ENCODE peak calls at places on chromosome 18, in five cellular contexts. One of them, this sample, is unnamed.

GRCh38 chr18:3706279-3707097 is 256.5 kb downstream of the TGIF1 start:
- DNase-seq in cardiac fibroblast: peak
- DNase-seq in body of pancreas: no peak
- DNase-seq in GM13976: no peak
- DNase-seq in sigmoid colon: no peak
- DNase-seq in this sample: no peak

GRCh38 chr18:32445846-32446245 is 24.8 kb downstream of the GAREM1 start:
- DNase-seq in GM13976: no peak
- DNase-seq in sigmoid colon: no peak
- DNase-seq in body of pancreas: no peak
- DNase-seq in cardiac fibroblast: no peak
- DNase-seq in this sample: no peak

GRCh38 chr18:76499596-76500340 is 4.7 kb upstream of the ZNF516 start:
- DNase-seq in sigmoid colon: no peak
- DNase-seq in body of pancreas: no peak
- DNase-seq in cardiac fibroblast: no peak
- DNase-seq in GM13976: peak
- DNase-seq in this sample: no peak

GRCh38 chr18:12305211-12305610 is 2.8 kb upstream of the TUBB6 start:
- DNase-seq in body of pancreas: no peak
- DNase-seq in cardiac fibroblast: no peak
- DNase-seq in sigmoid colon: no peak
- DNase-seq in GM13976: no peak
- DNase-seq in this sample: no peak

GRCh38 chr18:69697069-69697468 is 250.6 kb downstream of the CD226 start:
- DNase-seq in GM13976: no peak
- DNase-seq in sigmoid colon: no peak
- DNase-seq in body of pancreas: no peak
- DNase-seq in cardiac fibroblast: no peak
- DNase-seq in this sample: no peak

GRCh38 chr18:79483971-79484491 is 88.3 kb downstream of the NFATC1 start:
- DNase-seq in sigmoid colon: peak
- DNase-seq in GM13976: no peak
- DNase-seq in body of pancreas: peak
- DNase-seq in cardiac fibroblast: no peak
- DNase-seq in this sample: no peak

GRCh38 chr18:45518770-45519169 is 96.5 kb upstream of the SLC14A2 start:
- DNase-seq in body of pancreas: peak
- DNase-seq in sigmoid colon: no peak
- DNase-seq in cardiac fibroblast: peak
- DNase-seq in GM13976: no peak
- DNase-seq in this sample: no peak

GRCh38 chr18:38635706-38636105 is 1070.1 kb upstream of the CELF4 start:
- DNase-seq in cardiac fibroblast: peak
- DNase-seq in GM13976: no peak
- DNase-seq in sigmoid colon: no peak
- DNase-seq in body of pancreas: no peak
- DNase-seq in this sample: no peak

GRCh38 chr18:15198116-15198389 is 450.1 kb downstream of the ANKRD30B start:
- DNase-seq in sigmoid colon: no peak
- DNase-seq in body of pancreas: no peak
- DNase-seq in GM13976: no peak
- DNase-seq in cardiac fibroblast: no peak
- DNase-seq in this sample: no peak

GRCh38 chr18:37662546-37663339 is 97.1 kb upstream of the CELF4 start:
- DNase-seq in GM13976: no peak
- DNase-seq in sigmoid colon: no peak
- DNase-seq in cardiac fibroblast: no peak
- DNase-seq in body of pancreas: no peak
- DNase-seq in this sample: no peak

GRCh38 chr18:9629709-9630108 is 15.3 kb upstream of the PPP4R1 start:
- DNase-seq in GM13976: no peak
- DNase-seq in sigmoid colon: no peak
- DNase-seq in cardiac fibroblast: peak
- DNase-seq in body of pancreas: no peak
- DNase-seq in this sample: no peak

GRCh38 chr18:52343138-52343537 is 3.1 kb downstream of the DCC start:
- DNase-seq in body of pancreas: no peak
- DNase-seq in sigmoid colon: no peak
- DNase-seq in GM13976: no peak
- DNase-seq in cardiac fibroblast: no peak
- DNase-seq in this sample: no peak

GRCh38 chr18:23114171-23114881 is 21.0 kb upstream of the CABLES1 start:
- DNase-seq in GM13976: no peak
- DNase-seq in body of pancreas: peak
- DNase-seq in cardiac fibroblast: no peak
- DNase-seq in sigmoid colon: no peak
- DNase-seq in this sample: no peak

GRCh38 chr18:22563098-22563707 is 145.5 kb upstream of the CTAGE1 start:
- DNase-seq in sigmoid colon: no peak
- DNase-seq in body of pancreas: peak
- DNase-seq in GM13976: peak
- DNase-seq in cardiac fibroblast: peak
- DNase-seq in this sample: no peak

GRCh38 chr18:74951165-74951760 is 257.7 kb downstream of the PTGR3 start:
- DNase-seq in sigmoid colon: no peak
- DNase-seq in body of pancreas: peak
- DNase-seq in GM13976: peak
- DNase-seq in cardiac fibroblast: peak
- DNase-seq in this sample: no peak

GRCh38 chr18:26700728-26701127 is 152.4 kb upstream of the KCTD1 start:
- DNase-seq in GM13976: no peak
- DNase-seq in sigmoid colon: no peak
- DNase-seq in body of pancreas: no peak
- DNase-seq in cardiac fibroblast: no peak
- DNase-seq in this sample: no peak

GRCh38 chr18:27983780-27984179 is 193.2 kb downstream of the CDH2 start:
- DNase-seq in sigmoid colon: no peak
- DNase-seq in GM13976: no peak
- DNase-seq in body of pancreas: no peak
- DNase-seq in cardiac fibroblast: no peak
- DNase-seq in this sample: no peak

GRCh38 chr18:74050807-74051206 is 96.8 kb downstream of the FBXO15 start:
- DNase-seq in GM13976: no peak
- DNase-seq in sigmoid colon: no peak
- DNase-seq in cardiac fibroblast: no peak
- DNase-seq in body of pancreas: no peak
- DNase-seq in this sample: no peak

GRCh38 chr18:36504928-36505327 is 207.4 kb downstream of the FHOD3 start:
- DNase-seq in body of pancreas: no peak
- DNase-seq in sigmoid colon: no peak
- DNase-seq in cardiac fibroblast: no peak
- DNase-seq in GM13976: no peak
- DNase-seq in this sample: no peak

GRCh38 chr18:54192415-54192814 is 32.1 kb downstream of the MBD2 start:
- DNase-seq in GM13976: no peak
- DNase-seq in sigmoid colon: no peak
- DNase-seq in cardiac fibroblast: no peak
- DNase-seq in body of pancreas: no peak
- DNase-seq in this sample: no peak

GRCh38 chr18:43800584-43800983 is 523.3 kb upstream of the SYT4 start:
- DNase-seq in cardiac fibroblast: no peak
- DNase-seq in body of pancreas: no peak
- DNase-seq in GM13976: no peak
- DNase-seq in sigmoid colon: no peak
- DNase-seq in this sample: no peak

GRCh38 chr18:28045176-28045810 is 131.6 kb downstream of the CDH2 start:
- DNase-seq in cardiac fibroblast: peak
- DNase-seq in body of pancreas: no peak
- DNase-seq in GM13976: no peak
- DNase-seq in sigmoid colon: no peak
- DNase-seq in this sample: no peak

GRCh38 chr18:65704051-65704450 is 46.8 kb upstream of the CDH7 start:
- DNase-seq in cardiac fibroblast: no peak
- DNase-seq in body of pancreas: no peak
- DNase-seq in GM13976: no peak
- DNase-seq in sigmoid colon: no peak
- DNase-seq in this sample: no peak

GRCh38 chr18:8469793-8470192 is 139.4 kb upstream of the RAB12 start:
- DNase-seq in sigmoid colon: no peak
- DNase-seq in cardiac fibroblast: peak
- DNase-seq in GM13976: no peak
- DNase-seq in body of pancreas: no peak
- DNase-seq in this sample: no peak

GRCh38 chr18:32379891-32380290 is 90.8 kb downstream of the GAREM1 start:
- DNase-seq in sigmoid colon: no peak
- DNase-seq in cardiac fibroblast: peak
- DNase-seq in GM13976: no peak
- DNase-seq in body of pancreas: no peak
- DNase-seq in this sample: no peak

GRCh38 chr18:3982541-3982940 is 472.6 kb downstream of the DLGAP1 start:
- DNase-seq in body of pancreas: no peak
- DNase-seq in GM13976: no peak
- DNase-seq in sigmoid colon: no peak
- DNase-seq in cardiac fibroblast: no peak
- DNase-seq in this sample: no peak

GRCh38 chr18:22559414-22560282 is 141.9 kb upstream of the CTAGE1 start:
- DNase-seq in sigmoid colon: peak
- DNase-seq in GM13976: peak
- DNase-seq in cardiac fibroblast: peak
- DNase-seq in body of pancreas: peak
- DNase-seq in this sample: peak

GRCh38 chr18:11387880-11388279 is 221.5 kb upstream of the SLC35G4 start:
- DNase-seq in cardiac fibroblast: peak
- DNase-seq in sigmoid colon: no peak
- DNase-seq in GM13976: peak
- DNase-seq in body of pancreas: peak
- DNase-seq in this sample: no peak

GRCh38 chr18:5419601-5420000 is 124.1 kb upstream of the ZBTB14 start:
- DNase-seq in body of pancreas: no peak
- DNase-seq in sigmoid colon: no peak
- DNase-seq in cardiac fibroblast: no peak
- DNase-seq in GM13976: no peak
- DNase-seq in this sample: no peak

GRCh38 chr18:10003281-10003680 is 89.5 kb downstream of the VAPA start:
- DNase-seq in body of pancreas: no peak
- DNase-seq in sigmoid colon: no peak
- DNase-seq in GM13976: no peak
- DNase-seq in cardiac fibroblast: no peak
- DNase-seq in this sample: no peak

GRCh38 chr18:9708057-9708881 is at the start of gene RAB31:
- DNase-seq in body of pancreas: peak
- DNase-seq in cardiac fibroblast: peak
- DNase-seq in GM13976: peak
- DNase-seq in sigmoid colon: peak
- DNase-seq in this sample: peak

GRCh38 chr18:3688682-3689081 is 238.7 kb downstream of the TGIF1 start:
- DNase-seq in sigmoid colon: no peak
- DNase-seq in cardiac fibroblast: peak
- DNase-seq in body of pancreas: no peak
- DNase-seq in GM13976: no peak
- DNase-seq in this sample: no peak

GRCh38 chr18:43830905-43831304 is 553.6 kb upstream of the SYT4 start:
- DNase-seq in body of pancreas: no peak
- DNase-seq in GM13976: no peak
- DNase-seq in sigmoid colon: no peak
- DNase-seq in cardiac fibroblast: peak
- DNase-seq in this sample: no peak

GRCh38 chr18:78861706-78862105 is 117.9 kb upstream of the SALL3 start:
- DNase-seq in GM13976: no peak
- DNase-seq in sigmoid colon: no peak
- DNase-seq in cardiac fibroblast: no peak
- DNase-seq in body of pancreas: no peak
- DNase-seq in this sample: no peak

GRCh38 chr18:28161608-28162599 is 15.0 kb downstream of the CDH2 start:
- DNase-seq in cardiac fibroblast: no peak
- DNase-seq in sigmoid colon: no peak
- DNase-seq in body of pancreas: no peak
- DNase-seq in GM13976: no peak
- DNase-seq in this sample: no peak

GRCh38 chr18:46152436-46152807 is 48.2 kb downstream of the HAUS1 start:
- DNase-seq in cardiac fibroblast: peak
- DNase-seq in sigmoid colon: no peak
- DNase-seq in body of pancreas: no peak
- DNase-seq in GM13976: no peak
- DNase-seq in this sample: no peak

GRCh38 chr18:14085770-14086458 is 46.3 kb downstream of the ZNF519 start:
- DNase-seq in GM13976: no peak
- DNase-seq in sigmoid colon: no peak
- DNase-seq in body of pancreas: no peak
- DNase-seq in cardiac fibroblast: no peak
- DNase-seq in this sample: no peak
- TF ChIP-seq CTCF in GM13976: no peak
- TF ChIP-seq CTCF in sigmoid colon: no peak
- TF ChIP-seq CTCF in body of pancreas: no peak
- TF ChIP-seq CTCF in cardiac fibroblast: no peak
- TF ChIP-seq CTCF in this sample: no peak

DNA sequence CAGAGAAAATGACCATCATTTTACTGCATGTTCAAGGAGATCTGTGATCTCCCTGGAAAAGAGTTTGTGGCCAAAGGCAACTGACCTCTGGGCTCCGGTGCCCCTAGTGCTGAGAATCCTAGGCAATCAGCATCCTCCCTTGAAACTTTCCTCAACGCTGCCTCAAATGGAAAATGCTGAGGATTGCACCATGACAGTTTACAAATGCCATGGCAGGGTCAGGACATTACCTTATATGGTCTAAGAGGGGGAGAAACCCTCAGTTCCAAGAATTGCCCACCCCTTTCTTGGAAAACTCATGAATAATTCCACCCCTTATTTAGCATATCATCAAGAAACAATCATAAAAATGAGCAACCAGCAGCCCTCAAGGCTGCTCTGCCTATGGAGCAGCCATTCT is 48.3 kb downstream of the ALPK2 start:
- DNase-seq in cardiac fibroblast: peak
- DNase-seq in body of pancreas: no peak
- DNase-seq in sigmoid colon: no peak
- DNase-seq in GM13976: no peak
- DNase-seq in this sample: no peak
- TF ChIP-seq CTCF in cardiac fibroblast: no peak
- TF ChIP-seq CTCF in body of pancreas: no peak
- TF ChIP-seq CTCF in sigmoid colon: no peak
- TF ChIP-seq CTCF in GM13976: no peak
- TF ChIP-seq CTCF in this sample: no peak

DNA sequence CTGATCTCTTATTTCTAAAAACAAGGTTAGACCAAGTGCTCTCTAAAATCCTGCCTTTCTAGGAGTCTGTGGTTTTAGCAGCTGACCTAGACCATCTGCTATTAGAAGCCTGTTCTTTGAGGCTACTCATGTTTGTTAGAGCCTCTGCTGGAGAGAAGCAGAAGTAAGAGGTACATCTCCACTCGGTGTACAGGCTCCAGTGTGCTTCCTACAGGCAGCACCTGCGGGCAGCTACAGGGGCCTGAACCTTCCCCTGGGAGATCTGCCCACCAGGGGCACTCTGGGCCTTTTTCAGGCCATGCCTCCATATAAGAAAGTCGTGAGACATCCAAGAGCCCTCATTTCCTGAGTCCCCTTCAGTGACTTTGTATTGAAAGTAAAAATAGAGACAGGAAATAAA is 31.6 kb downstream of the ONECUT2 start:
- DNase-seq in sigmoid colon: no peak
- DNase-seq in cardiac fibroblast: no peak
- DNase-seq in body of pancreas: no peak
- DNase-seq in GM13976: no peak
- DNase-seq in this sample: no peak
- TF ChIP-seq CTCF in sigmoid colon: no peak
- TF ChIP-seq CTCF in cardiac fibroblast: no peak
- TF ChIP-seq CTCF in body of pancreas: no peak
- TF ChIP-seq CTCF in GM13976: no peak
- TF ChIP-seq CTCF in this sample: no peak

GRCh38 chr18:48605408-48605845 is 66.6 kb downstream of the CTIF start:
- DNase-seq in cardiac fibroblast: no peak
- DNase-seq in GM13976: no peak
- DNase-seq in sigmoid colon: no peak
- DNase-seq in body of pancreas: no peak
- DNase-seq in this sample: no peak
- TF ChIP-seq CTCF in cardiac fibroblast: peak
- TF ChIP-seq CTCF in GM13976: peak
- TF ChIP-seq CTCF in sigmoid colon: no peak
- TF ChIP-seq CTCF in body of pancreas: no peak
- TF ChIP-seq CTCF in this sample: no peak